ENCODE peak calls at places on chromosomes 1 and 21, in four cellular contexts. J is K562, L is H1, W is HepG2. E is an unnamed sample.

GRCh38 chr1:182197555-182197954 is 136.0 kb upstream of the ZNF648 start:
- DNase-seq in J (no peak), L (no peak), W (no peak), E (no peak)

GRCh38 chr21:37987668-37988067 is 71.4 kb upstream of the KCNJ6 start:
- DNase-seq in J (no peak), L (no peak), W (no peak), E (no peak)

GRCh38 chr1:214102907-214103306 is 115.1 kb downstream of the PROX1 start:
- DNase-seq in J (no peak), L (no peak), W (peak; percentile 81), E (peak; percentile 81)

GRCh38 chr1:236035681-236036101 is 29.2 kb downstream of the NID1 start:
- DNase-seq in J (no peak), L (no peak), W (no peak), E (no peak)

GRCh38 chr1:25232866-25233784 is 823 bp upstream of the SYF2 start:
- DNase-seq in J (peak; percentile 98), L (no peak), W (peak; percentile 91), E (peak; percentile 83)

GRCh38 chr1:52355847-52356505 is 10.0 kb downstream of the CC2D1B start:
- DNase-seq in J (no peak), L (no peak), W (no peak), E (no peak)

GRCh38 chr1:103106426-103107321 is 1.6 kb downstream of the COL11A1 start:
- DNase-seq in J (no peak), L (no peak), W (peak; percentile 24), E (peak; percentile 0)

GRCh38 chr1:28249013-28249870 is 10.1 kb upstream of the SESN2 start:
- DNase-seq in J (no peak), L (no peak), W (no peak), E (peak; percentile 85)

GRCh38 chr1:30335997-30336390 is 387.4 kb downstream of the MATN1 start:
- DNase-seq in J (no peak), L (no peak), W (no peak), E (no peak)

GRCh38 chr1:27526569-27527222 is 36.7 kb upstream of the WASF2 start:
- DNase-seq in J (peak; percentile 52), L (no peak), W (peak; percentile 54), E (no peak)

GRCh38 chr1:100343897-100344296 is 8.4 kb upstream of the CDC14A start:
- DNase-seq in J (no peak), L (no peak), W (no peak), E (no peak)

GRCh38 chr1:219298581-219299148 is 125.0 kb downstream of the LYPLAL1 start:
- DNase-seq in J (no peak), L (no peak), W (no peak), E (no peak)

GRCh38 chr1:198141668-198142351 is 15.0 kb upstream of the NEK7 start:
- DNase-seq in J (no peak), L (no peak), W (no peak), E (no peak)

GRCh38 chr1:198936371-198937083 is 297.7 kb downstream of the PTPRC start:
- DNase-seq in J (no peak), L (no peak), W (no peak), E (no peak)

GRCh38 chr1:93698351-93699112 is 16.9 kb upstream of the BCAR3 start:
- DNase-seq in J (no peak), L (no peak), W (no peak), E (no peak)

GRCh38 chr21:35573472-35574389 is 486.6 kb downstream of the SETD4 start:
- DNase-seq in J (no peak), L (no peak), W (peak; percentile 35), E (no peak)

GRCh38 chr21:44640761-44641160 is 3.6 kb downstream of the KRTAP10-10 start:
- DNase-seq in J (no peak), L (no peak), W (no peak), E (no peak)

GRCh38 chr1:171122299-171122698 is 31.6 kb downstream of the FMO3 start:
- DNase-seq in J (no peak), L (no peak), W (no peak), E (no peak)

GRCh38 chr1:7500381-7501258 is 270.5 kb upstream of the VAMP3 start:
- DNase-seq in J (no peak), L (no peak), W (no peak), E (no peak)

GRCh38 chr1:217881607-217882332 is 250.6 kb downstream of the SPATA17 start:
- DNase-seq in J (no peak), L (no peak), W (no peak), E (no peak)

GRCh38 chr1:6130036-6130435 is 50.1 kb downstream of the CHD5 start:
- DNase-seq in J (no peak), L (no peak), W (no peak), E (no peak)

GRCh38 chr21:40160911-40161310 is 293.7 kb downstream of the PCP4 start:
- DNase-seq in J (no peak), L (no peak), W (no peak), E (no peak)

GRCh38 chr1:205240118-205240517 is 12.4 kb downstream of the TMCC2 start:
- DNase-seq in J (no peak), L (no peak), W (no peak), E (no peak)

GRCh38 chr1:243946946-243947345 is 96.9 kb upstream of the AKT3 start:
- DNase-seq in J (peak; percentile 41), L (peak; percentile 77), W (no peak), E (no peak)

GRCh38 chr1:50419192-50419906 is 3.9 kb downstream of the DMRTA2 start:
- DNase-seq in J (peak; percentile 11), L (no peak), W (no peak), E (no peak)

GRCh38 chr21:33540711-33541104 is 1.2 kb downstream of the GART start:
- DNase-seq in J (no peak), L (no peak), W (no peak), E (no peak)

GRCh38 chr1:29269356-29269755 is 33.0 kb downstream of the PTPRU start:
- DNase-seq in J (no peak), L (no peak), W (no peak), E (no peak)

GRCh38 chr1:228488107-228488817 is 1.1 kb downstream of the RNF187 start:
- DNase-seq in J (no peak), L (no peak), W (no peak), E (no peak)

GRCh38 chr1:161019767-161020572 is 982 bp downstream of the F11R start:
- DNase-seq in J (no peak), L (no peak), W (no peak), E (no peak)

GRCh38 chr1:183167676-183168075 is 18.4 kb upstream of the LAMC2 start:
- DNase-seq in J (no peak), L (no peak), W (no peak), E (no peak)

GRCh38 chr1:178310685-178311105 is 186.1 kb downstream of the CLEC20A start:
- DNase-seq in J (peak; percentile 53), L (no peak), W (peak; percentile 77), E (peak; percentile 64)

GRCh38 chr1:165945911-165946310 is 118.5 kb downstream of the UCK2 start:
- DNase-seq in J (no peak), L (no peak), W (no peak), E (no peak)

DNA sequence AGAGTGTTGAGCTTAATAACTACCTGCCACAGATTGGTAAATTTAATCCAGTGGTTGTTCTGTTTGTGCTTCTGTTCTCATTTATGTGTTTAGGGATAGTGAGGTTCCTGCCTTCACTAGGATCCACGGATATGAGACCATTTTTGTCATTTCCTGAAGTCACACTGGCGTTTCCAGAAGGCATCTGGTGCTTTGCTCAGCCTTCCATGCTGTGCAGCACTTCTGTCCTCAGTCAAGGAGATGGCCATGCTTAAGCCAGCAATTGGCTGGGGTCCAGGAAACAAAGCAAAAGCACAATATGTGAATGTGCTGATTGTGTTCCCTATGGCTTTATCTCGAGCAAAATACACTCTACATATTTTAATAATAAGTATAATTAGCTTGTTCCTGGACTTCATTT is 412.1 kb downstream of the DISC1 start:
- DNase-seq in J (no peak), L (no peak), W (no peak), E (no peak)
- TF ChIP-seq FOSL1 in J (no peak), L (no peak), W (no peak), E (no peak)

DNA sequence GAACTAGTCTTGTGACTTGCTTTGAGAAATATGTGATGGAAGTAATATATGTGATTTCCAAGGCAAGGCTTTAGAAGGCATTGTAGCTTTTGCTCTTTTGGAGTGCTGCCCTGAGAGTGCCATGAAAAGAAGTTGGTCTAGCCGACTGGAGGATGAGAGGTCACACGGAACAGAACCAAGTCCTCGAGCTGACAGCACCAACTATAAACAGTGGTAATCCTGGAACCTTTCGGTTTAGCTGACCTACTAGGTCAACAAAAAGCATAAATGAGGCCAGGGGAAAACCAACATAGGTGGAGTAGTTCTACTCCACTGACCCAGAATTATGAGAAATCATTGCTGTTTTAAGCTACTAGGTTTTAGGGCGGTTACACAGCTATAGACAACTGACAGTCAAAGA is 1.4 kb downstream of the SELENOF start:
- DNase-seq in J (no peak), L (no peak), W (peak; percentile 33), E (no peak)
- TF ChIP-seq FOSL1 in J (no peak), L (no peak), W (no peak), E (no peak)

GRCh38 chr1:40092241-40092640 is 4.8 kb downstream of the PPT1 start:
- DNase-seq in J (no peak), L (no peak), W (no peak), E (no peak)
- TF ChIP-seq FOSL1 in J (no peak), L (no peak), W (no peak), E (no peak)

GRCh38 chr1:41751804-41752513 is 166.8 kb downstream of the HIVEP3 start:
- DNase-seq in J (no peak), L (no peak), W (no peak), E (no peak)
- TF ChIP-seq FOSL1 in J (no peak), L (no peak), W (no peak), E (no peak)

GRCh38 chr1:43979261-43979527 is 184 bp downstream of the B4GALT2 start:
- DNase-seq in J (no peak), L (no peak), W (no peak), E (no peak)

GRCh38 chr1:43979528-43980254 is 681 bp downstream of the B4GALT2 start:
- DNase-seq in J (peak; percentile 87), L (no peak), W (peak; percentile 37), E (no peak)

GRCh38 chr1:43977376-43978263 is 1.4 kb upstream of the B4GALT2 start:
- DNase-seq in J (no peak), L (no peak), W (no peak), E (no peak)

GRCh38 chr1:43978264-43978550 is 803 bp upstream of the B4GALT2 start:
- DNase-seq in J (no peak), L (no peak), W (peak; percentile 56), E (no peak)

GRCh38 chr1:43978551-43979260 is at the start of gene B4GALT2:
- DNase-seq in J (peak; percentile 91), L (no peak), W (peak; percentile 50), E (no peak)
- TF ChIP-seq FOSL1 in J (peak; percentile 55), L (no peak), W (no peak), E (no peak)

GRCh38 chr1:157403203-157403602 is 149.1 kb downstream of the FCRL5 start:
- DNase-seq in J (no peak), L (peak; percentile 21), W (no peak), E (peak; percentile 3)
- TF ChIP-seq FOSL1 in J (no peak), L (no peak), W (no peak), E (no peak)

GRCh38 chr1:35546614-35547013 is 10.6 kb downstream of the KIAA0319L start:
- DNase-seq in J (no peak), L (no peak), W (no peak), E (no peak)

GRCh38 chr1:35539824-35540261 is 17.4 kb downstream of the KIAA0319L start:
- DNase-seq in J (no peak), L (no peak), W (no peak), E (no peak)

GRCh38 chr1:35539073-35539823 is 18.0 kb downstream of the KIAA0319L start:
- DNase-seq in J (no peak), L (no peak), W (no peak), E (no peak)

GRCh38 chr1:35544976-35545375 is 12.2 kb downstream of the KIAA0319L start:
- DNase-seq in J (peak; percentile 67), L (peak; percentile 46), W (peak; percentile 85), E (no peak)
- TF ChIP-seq FOSL1 in J (no peak), L (no peak), W (no peak), E (no peak)